ENCODE peak calls at places on chromosome 13, in nine cellular contexts. F, U, H, G, P, O, C, B and Q are unnamed samples.

GRCh38 chr13:98942997-98943396 is 34.9 kb downstream of the DOCK9 start:
- DNase-seq in F (no peak), U (peak; percentile 65), H (no peak), G (no peak), P (no peak), O (no peak), C (no peak), B (no peak), Q (no peak)

GRCh38 chr13:19782049-19782726 is 557 bp downstream of the PSPC1 start:
- DNase-seq in F (no peak), U (peak; percentile 40), H (peak; percentile 49), G (peak; percentile 87), P (peak; percentile 51), O (peak; percentile 46), C (peak; percentile 60), B (peak; percentile 81), Q (peak; percentile 53)

GRCh38 chr13:95258619-95259194 is 42.5 kb downstream of the ABCC4 start:
- DNase-seq in F (no peak), U (no peak), H (no peak), G (peak; percentile 32), P (no peak), O (no peak), C (no peak), B (no peak), Q (no peak)

GRCh38 chr13:59780058-59780457 is 383.7 kb downstream of the DIAPH3 start:
- DNase-seq in F (no peak), U (peak; percentile 36), H (no peak), G (no peak), P (no peak), O (no peak), C (no peak), B (no peak), Q (no peak)

GRCh38 chr13:112894423-112894672 is 74.7 kb upstream of the MCF2L start:
- DNase-seq in F (no peak), U (no peak), H (no peak), G (no peak), P (no peak), O (no peak), C (no peak), B (no peak), Q (no peak)

GRCh38 chr13:104831823-104832222 is 1703.6 kb downstream of the EFNB2 start:
- DNase-seq in F (no peak), U (no peak), H (no peak), G (no peak), P (no peak), O (no peak), C (peak; percentile 10), B (no peak), Q (no peak)

GRCh38 chr13:25468330-25469178 is 96.8 kb downstream of the ATP8A2 start:
- DNase-seq in F (no peak), U (no peak), H (no peak), G (no peak), P (peak; percentile 57), O (no peak), C (peak; percentile 85), B (no peak), Q (peak; percentile 66)

GRCh38 chr13:46053162-46054012 is 841 bp upstream of the ZC3H13 start:
- DNase-seq in F (no peak), U (no peak), H (no peak), G (no peak), P (no peak), O (no peak), C (no peak), B (no peak), Q (no peak)

GRCh38 chr13:113785051-113786010 is 26.3 kb downstream of the TMEM255B start:
- DNase-seq in F (no peak), U (peak; percentile 72), H (no peak), G (peak; percentile 49), P (no peak), O (no peak), C (no peak), B (no peak), Q (no peak)

GRCh38 chr13:30654430-30654829 is 36.7 kb downstream of the USPL1 start:
- DNase-seq in F (no peak), U (no peak), H (no peak), G (no peak), P (no peak), O (no peak), C (no peak), B (no peak), Q (no peak)

GRCh38 chr13:30745917-30746686 is 10.8 kb downstream of the ALOX5AP start:
- DNase-seq in F (no peak), U (no peak), H (no peak), G (no peak), P (no peak), O (peak; percentile 81), C (peak; percentile 33), B (peak; percentile 63), Q (no peak)

GRCh38 chr13:109381546-109382180 is 404.7 kb downstream of the IRS2 start:
- DNase-seq in F (no peak), U (peak; percentile 74), H (no peak), G (no peak), P (no peak), O (no peak), C (no peak), B (no peak), Q (no peak)

GRCh38 chr13:111216166-111216960 is 101.3 kb downstream of the ARHGEF7 start:
- DNase-seq in F (no peak), U (peak; percentile 30), H (peak; percentile 43), G (no peak), P (peak; percentile 66), O (peak; percentile 33), C (peak; percentile 64), B (no peak), Q (peak; percentile 48)

GRCh38 chr13:74290324-74290773 is 156.1 kb upstream of the KLF12 start:
- DNase-seq in F (no peak), U (peak; percentile 91), H (peak; percentile 55), G (no peak), P (peak; percentile 7), O (no peak), C (no peak), B (no peak), Q (peak; percentile 23)

GRCh38 chr13:100208596-100208995 is 119.7 kb downstream of the PCCA start:
- DNase-seq in F (no peak), U (peak; percentile 62), H (no peak), G (no peak), P (no peak), O (no peak), C (no peak), B (no peak), Q (no peak)

DNA sequence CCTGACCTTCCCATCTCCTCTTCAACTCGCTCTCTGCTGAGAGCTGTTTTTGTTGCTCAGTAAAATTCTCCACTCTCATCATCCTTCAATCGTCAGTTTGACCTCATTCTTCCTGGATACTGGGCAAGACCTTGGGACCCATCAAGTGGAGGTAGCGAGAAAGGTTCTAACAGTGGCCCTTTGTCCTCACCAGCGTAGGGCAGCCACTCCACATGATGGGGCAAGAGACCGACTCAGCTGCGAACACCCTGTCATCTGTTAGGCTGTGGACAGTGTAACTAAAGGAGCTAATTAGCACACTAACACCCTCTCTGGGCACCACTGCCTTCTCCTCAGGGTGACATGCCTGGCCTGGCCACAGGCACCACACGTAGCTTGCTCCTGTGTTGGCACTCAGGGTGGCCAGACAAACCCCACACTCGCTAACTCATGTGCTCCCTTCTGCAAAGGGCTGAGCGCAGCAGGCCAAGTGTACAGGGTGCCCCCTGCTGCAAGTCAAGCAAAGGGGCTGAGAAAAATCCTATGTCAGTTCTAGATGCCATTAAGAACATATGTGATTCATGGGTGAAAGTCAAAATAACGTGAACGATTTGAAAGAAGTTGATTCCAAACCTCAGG is 1216.0 kb downstream of the SLITRK5 start:
- DNase-seq in F (no peak), U (no peak), H (no peak), G (no peak), P (no peak), O (no peak), C (no peak), B (peak; percentile 29), Q (no peak)
- TF ChIP-seq CTCF in F (no peak), U (no peak), H (no peak), G (no peak), P (no peak), O (no peak), C (no peak), B (no peak), Q (peak; percentile 19)

GRCh38 chr13:42494157-42494556 is 79.8 kb upstream of the TNFSF11 start:
- DNase-seq in F (no peak), U (no peak), H (no peak), G (no peak), P (no peak), O (no peak), C (no peak), B (no peak), Q (no peak)

GRCh38 chr13:42495751-42496150 is 78.2 kb upstream of the TNFSF11 start:
- DNase-seq in F (no peak), U (no peak), H (no peak), G (no peak), P (no peak), O (no peak), C (no peak), B (no peak), Q (no peak)

GRCh38 chr13:42497798-42498197 is 76.2 kb upstream of the TNFSF11 start:
- DNase-seq in F (no peak), U (peak; percentile 87), H (no peak), G (no peak), P (peak; percentile 38), O (no peak), C (no peak), B (no peak), Q (peak; percentile 30)

GRCh38 chr13:42495256-42495655 is 78.7 kb upstream of the TNFSF11 start:
- DNase-seq in F (no peak), U (peak; percentile 10), H (no peak), G (no peak), P (no peak), O (no peak), C (no peak), B (no peak), Q (no peak)

DNA sequence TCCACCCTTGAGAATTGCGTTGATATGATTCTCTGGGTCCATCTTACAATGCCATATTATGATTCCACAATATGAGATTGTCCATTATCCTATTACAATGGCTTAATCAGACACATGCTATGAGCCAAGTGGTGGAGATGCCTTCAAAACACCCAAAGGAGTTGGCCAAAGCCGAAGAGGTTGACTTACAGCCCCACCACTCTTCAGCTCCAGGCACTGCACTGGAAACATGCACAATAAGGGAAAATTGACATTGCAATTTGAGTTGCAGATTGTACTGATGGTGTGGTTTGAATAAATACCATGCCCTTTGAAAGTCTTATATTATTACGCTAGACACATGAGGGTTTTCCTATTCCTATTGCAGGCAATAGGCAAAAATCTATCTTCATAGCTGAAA is 75.4 kb upstream of the TNFSF11 start:
- DNase-seq in F (no peak), U (no peak), H (no peak), G (no peak), P (no peak), O (no peak), C (no peak), B (no peak), Q (no peak)
- TF ChIP-seq CTCF in F (no peak), U (no peak), H (no peak), G (no peak), P (peak; percentile 11), O (no peak), C (no peak), B (no peak), Q (peak; percentile 31)

GRCh38 chr13:65613004-65613403 is 1617.1 kb downstream of the PCDH9 start:
- DNase-seq in F (no peak), U (no peak), H (no peak), G (no peak), P (no peak), O (no peak), C (no peak), B (no peak), Q (no peak)
- TF ChIP-seq CTCF in F (no peak), U (peak; percentile 34), H (no peak), G (no peak), P (no peak), O (no peak), C (peak; percentile 29), B (no peak), Q (peak; percentile 35)

GRCh38 chr13:40146063-40146462 is 490.6 kb downstream of the COG6 start:
- DNase-seq in F (no peak), U (no peak), H (no peak), G (no peak), P (no peak), O (no peak), C (no peak), B (no peak), Q (no peak)
- TF ChIP-seq CTCF in F (no peak), U (no peak), H (no peak), G (no peak), P (no peak), O (no peak), C (no peak), B (no peak), Q (no peak)